ENCODE peak calls at places on chromosomes 1 and 21, in nine cellular contexts. One of them, this sample, is unnamed.
A peak's percentile ranks its signal among the peaks of the same experiment; 100 is the strongest.

GRCh38 chr1:24745711-24746582 is 700 bp downstream of the CLIC4 start:
- DNase-seq in IMR-90: peak; percentile 66
- DNase-seq in adrenal gland: peak; percentile 42
- DNase-seq in vagina: no peak
- DNase-seq in body of pancreas: peak; percentile 70
- DNase-seq in testis: peak; percentile 70
- DNase-seq in heart left ventricle: no peak
- DNase-seq in prostate gland: peak; percentile 68
- DNase-seq in ovary: peak; percentile 84
- DNase-seq in this sample: no peak

GRCh38 chr1:15691434-15692032 is 7.4 kb downstream of the PLEKHM2 start:
- DNase-seq in ovary: peak; percentile 45
- DNase-seq in prostate gland: no peak
- DNase-seq in heart left ventricle: peak; percentile 69
- DNase-seq in testis: peak; percentile 52
- DNase-seq in vagina: no peak
- DNase-seq in IMR-90: peak; percentile 61
- DNase-seq in adrenal gland: no peak
- DNase-seq in body of pancreas: no peak
- DNase-seq in this sample: no peak

GRCh38 chr21:43276811-43277210 is 108.0 kb downstream of the CRYAA start:
- DNase-seq in body of pancreas: no peak
- DNase-seq in adrenal gland: no peak
- DNase-seq in vagina: no peak
- DNase-seq in prostate gland: no peak
- DNase-seq in IMR-90: no peak
- DNase-seq in testis: no peak
- DNase-seq in ovary: no peak
- DNase-seq in heart left ventricle: no peak
- DNase-seq in this sample: no peak

GRCh38 chr1:62013264-62013663 is 181.4 kb upstream of the L1TD1 start:
- DNase-seq in testis: no peak
- DNase-seq in body of pancreas: no peak
- DNase-seq in prostate gland: no peak
- DNase-seq in adrenal gland: no peak
- DNase-seq in vagina: no peak
- DNase-seq in ovary: no peak
- DNase-seq in IMR-90: no peak
- DNase-seq in heart left ventricle: no peak
- DNase-seq in this sample: no peak

GRCh38 chr1:243487649-243488227 is 231.9 kb downstream of the SDCCAG8 start:
- DNase-seq in ovary: no peak
- DNase-seq in testis: peak; percentile 56
- DNase-seq in body of pancreas: no peak
- DNase-seq in vagina: no peak
- DNase-seq in heart left ventricle: no peak
- DNase-seq in adrenal gland: no peak
- DNase-seq in IMR-90: no peak
- DNase-seq in prostate gland: no peak
- DNase-seq in this sample: peak; percentile 55

GRCh38 chr1:217881131-217881543 is 250.0 kb downstream of the SPATA17 start:
- DNase-seq in testis: no peak
- DNase-seq in ovary: no peak
- DNase-seq in heart left ventricle: no peak
- DNase-seq in body of pancreas: no peak
- DNase-seq in vagina: no peak
- DNase-seq in IMR-90: no peak
- DNase-seq in prostate gland: no peak
- DNase-seq in adrenal gland: no peak
- DNase-seq in this sample: no peak

GRCh38 chr1:158035976-158036583 is 42.6 kb downstream of the KIRREL1 start:
- DNase-seq in vagina: no peak
- DNase-seq in testis: peak; percentile 69
- DNase-seq in heart left ventricle: peak; percentile 51
- DNase-seq in ovary: peak; percentile 77
- DNase-seq in IMR-90: peak; percentile 68
- DNase-seq in prostate gland: peak; percentile 24
- DNase-seq in adrenal gland: peak; percentile 44
- DNase-seq in body of pancreas: peak; percentile 48
- DNase-seq in this sample: peak; percentile 67

GRCh38 chr1:110714419-110715107 is 39.8 kb upstream of the KCNA3 start:
- DNase-seq in body of pancreas: no peak
- DNase-seq in ovary: no peak
- DNase-seq in IMR-90: no peak
- DNase-seq in prostate gland: no peak
- DNase-seq in testis: no peak
- DNase-seq in vagina: no peak
- DNase-seq in adrenal gland: no peak
- DNase-seq in heart left ventricle: no peak
- DNase-seq in this sample: no peak

GRCh38 chr1:184822267-184822666 is 67.6 kb upstream of the EDEM3 start:
- DNase-seq in body of pancreas: no peak
- DNase-seq in heart left ventricle: no peak
- DNase-seq in testis: no peak
- DNase-seq in vagina: no peak
- DNase-seq in ovary: no peak
- DNase-seq in prostate gland: no peak
- DNase-seq in adrenal gland: no peak
- DNase-seq in IMR-90: no peak
- DNase-seq in this sample: no peak

GRCh38 chr1:161046574-161047167 is 894 bp upstream of the USF1 start:
- DNase-seq in ovary: no peak
- DNase-seq in vagina: no peak
- DNase-seq in testis: no peak
- DNase-seq in adrenal gland: no peak
- DNase-seq in prostate gland: no peak
- DNase-seq in heart left ventricle: no peak
- DNase-seq in body of pancreas: no peak
- DNase-seq in IMR-90: no peak
- DNase-seq in this sample: no peak

GRCh38 chr1:32362474-32363313 is at the start of the genes FAM229A and TSSK3:
- DNase-seq in prostate gland: no peak
- DNase-seq in testis: peak; percentile 72
- DNase-seq in vagina: no peak
- DNase-seq in adrenal gland: no peak
- DNase-seq in body of pancreas: no peak
- DNase-seq in ovary: no peak
- DNase-seq in heart left ventricle: no peak
- DNase-seq in IMR-90: no peak
- DNase-seq in this sample: no peak

GRCh38 chr1:32361674-32362473 is 411 bp downstream of the FAM229A start:
- DNase-seq in IMR-90: no peak
- DNase-seq in adrenal gland: peak; percentile 68
- DNase-seq in vagina: no peak
- DNase-seq in body of pancreas: peak; percentile 67
- DNase-seq in prostate gland: peak; percentile 34
- DNase-seq in ovary: peak; percentile 77
- DNase-seq in testis: peak; percentile 74
- DNase-seq in heart left ventricle: peak; percentile 70
- DNase-seq in this sample: no peak

GRCh38 chr1:32365445-32365844 is 3.1 kb downstream of the TSSK3 start:
- DNase-seq in ovary: no peak
- DNase-seq in body of pancreas: no peak
- DNase-seq in prostate gland: no peak
- DNase-seq in vagina: no peak
- DNase-seq in heart left ventricle: no peak
- DNase-seq in testis: no peak
- DNase-seq in adrenal gland: no peak
- DNase-seq in IMR-90: no peak
- DNase-seq in this sample: no peak

GRCh38 chr1:32364836-32365235 is 2.5 kb downstream of the TSSK3 start:
- DNase-seq in ovary: no peak
- DNase-seq in testis: no peak
- DNase-seq in adrenal gland: no peak
- DNase-seq in prostate gland: no peak
- DNase-seq in vagina: no peak
- DNase-seq in IMR-90: no peak
- DNase-seq in heart left ventricle: no peak
- DNase-seq in body of pancreas: no peak
- DNase-seq in this sample: no peak

GRCh38 chr1:32363713-32364112 is 1.4 kb downstream of the TSSK3 start:
- DNase-seq in vagina: no peak
- DNase-seq in adrenal gland: no peak
- DNase-seq in testis: no peak
- DNase-seq in ovary: no peak
- DNase-seq in heart left ventricle: no peak
- DNase-seq in prostate gland: no peak
- DNase-seq in body of pancreas: peak; percentile 26
- DNase-seq in IMR-90: no peak
- DNase-seq in this sample: peak; percentile 47
- TF ChIP-seq POLR2A in vagina: no peak
- TF ChIP-seq POLR2A in adrenal gland: no peak
- TF ChIP-seq POLR2A in testis: no peak
- TF ChIP-seq POLR2A in ovary: no peak
- TF ChIP-seq POLR2A in heart left ventricle: no peak
- TF ChIP-seq POLR2A in prostate gland: no peak
- TF ChIP-seq POLR2A in body of pancreas: no peak
- TF ChIP-seq POLR2A in IMR-90: no peak
- TF ChIP-seq POLR2A in this sample: no peak

DNA sequence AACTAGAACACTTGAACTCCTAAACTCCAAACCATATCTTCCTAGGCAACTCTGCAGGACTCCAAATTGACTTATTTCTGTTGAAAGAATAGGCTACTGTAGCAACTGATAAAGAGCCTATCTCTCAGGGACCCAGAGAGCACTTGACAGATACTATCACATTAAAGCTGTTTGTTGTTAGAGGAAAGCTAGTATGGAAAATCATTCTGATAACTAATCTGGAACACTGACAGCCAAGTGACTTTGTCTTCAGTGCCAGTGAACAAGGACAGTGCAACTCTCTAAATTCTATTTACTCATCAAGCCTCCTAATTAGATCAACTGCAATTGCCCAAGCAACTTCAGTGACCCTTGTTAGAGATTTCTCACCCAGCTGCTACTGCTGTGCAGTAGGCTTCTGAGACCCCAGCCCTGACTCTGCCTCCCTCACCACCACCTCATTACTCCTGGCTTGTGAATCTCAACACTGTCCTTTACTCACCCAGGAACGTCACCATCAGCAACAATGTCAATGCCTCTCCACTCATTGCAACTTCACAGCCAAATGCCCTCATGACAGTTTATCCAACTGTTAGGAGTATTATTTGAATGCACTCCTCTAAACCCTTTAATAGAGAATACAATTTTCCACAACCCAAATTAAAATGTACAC is 7.4 kb upstream of the RGS13 start:
- DNase-seq in ovary: no peak
- DNase-seq in vagina: no peak
- DNase-seq in prostate gland: no peak
- DNase-seq in body of pancreas: no peak
- DNase-seq in testis: no peak
- DNase-seq in IMR-90: no peak
- DNase-seq in heart left ventricle: no peak
- DNase-seq in adrenal gland: no peak
- DNase-seq in this sample: no peak
- H3K4me1 ChIP-seq in ovary: no peaks in the 10 kb centered on the region
- H3K4me1 ChIP-seq in vagina: no peaks in the 10 kb centered on the region
- H3K4me1 ChIP-seq in prostate gland: no peaks in the 10 kb centered on the region
- H3K4me1 ChIP-seq in body of pancreas: peaks cover 12% of the 10 kb centered on the region
- H3K4me1 ChIP-seq in testis: peaks cover 8% of the 10 kb centered on the region
- H3K4me1 ChIP-seq in IMR-90: peaks cover 1% of the 10 kb centered on the region
- H3K4me1 ChIP-seq in heart left ventricle: no peaks in the 10 kb centered on the region
- H3K4me1 ChIP-seq in adrenal gland: peaks cover 20% of the 10 kb centered on the region
- H3K4me1 ChIP-seq in this sample: no peaks in the 10 kb centered on the region

DNA sequence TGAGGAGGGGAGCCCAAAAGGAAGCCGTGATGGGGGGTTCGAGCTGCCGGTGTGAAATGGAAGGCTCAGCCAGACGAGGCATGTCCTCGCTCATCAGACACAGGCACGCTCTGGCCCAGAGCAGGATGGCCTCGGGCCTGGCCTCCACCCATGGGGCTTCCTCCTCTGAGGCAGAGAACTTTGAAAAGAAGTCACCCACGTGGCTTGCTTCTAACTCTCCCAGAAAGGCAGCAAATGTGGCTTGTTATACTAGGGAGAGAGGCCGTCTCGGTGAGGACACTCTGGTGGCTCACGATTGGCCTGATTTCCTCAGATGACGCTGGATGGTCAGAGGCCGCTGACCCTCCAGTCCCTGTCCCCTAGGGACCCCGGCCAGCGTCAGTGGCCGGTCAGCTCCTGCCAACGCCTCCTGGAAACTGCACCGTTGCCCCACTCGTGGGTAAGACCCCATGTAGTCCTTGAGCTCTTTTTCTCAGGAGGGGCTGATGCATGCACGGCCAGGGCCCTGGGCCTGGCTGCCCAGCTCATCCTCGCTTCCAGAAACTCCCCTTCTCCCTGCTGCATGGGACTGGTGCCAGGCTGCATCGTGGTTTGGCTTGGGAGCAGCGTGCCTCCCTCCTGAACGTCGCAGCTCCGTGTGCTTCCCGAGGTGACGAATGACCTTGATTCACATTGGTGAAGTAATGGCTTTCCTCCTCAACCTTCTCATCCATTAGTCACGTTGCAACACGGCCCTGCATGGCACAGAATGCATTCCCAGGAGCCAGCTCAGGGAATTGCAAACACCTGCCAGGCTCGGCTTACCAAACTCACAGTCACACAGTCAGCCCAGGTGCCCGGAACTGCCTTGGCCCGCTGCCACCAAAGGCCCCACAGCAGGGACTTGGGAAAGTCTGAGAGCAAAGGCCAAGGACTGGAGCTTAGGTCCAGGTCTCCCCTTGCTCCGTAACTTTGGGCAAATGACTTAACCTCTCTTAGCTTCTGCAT is 58.8 kb downstream of the TOMM20 start:
- DNase-seq in IMR-90: peak; percentile 98
- DNase-seq in prostate gland: peak; percentile 78
- DNase-seq in body of pancreas: peak; percentile 97
- DNase-seq in testis: peak; percentile 50
- DNase-seq in adrenal gland: peak; percentile 70
- DNase-seq in ovary: peak; percentile 44
- DNase-seq in heart left ventricle: peak; percentile 58
- DNase-seq in vagina: no peak
- DNase-seq in this sample: peak; percentile 87
- TF ChIP-seq POLR2A in IMR-90: no peak
- TF ChIP-seq POLR2A in prostate gland: no peak
- TF ChIP-seq POLR2A in body of pancreas: peak; percentile 20
- TF ChIP-seq POLR2A in testis: no peak
- TF ChIP-seq POLR2A in adrenal gland: peak; percentile 20
- TF ChIP-seq POLR2A in ovary: no peak
- TF ChIP-seq POLR2A in heart left ventricle: peak; percentile 13
- TF ChIP-seq POLR2A in vagina: no peak
- TF ChIP-seq POLR2A in this sample: no peak

DNA sequence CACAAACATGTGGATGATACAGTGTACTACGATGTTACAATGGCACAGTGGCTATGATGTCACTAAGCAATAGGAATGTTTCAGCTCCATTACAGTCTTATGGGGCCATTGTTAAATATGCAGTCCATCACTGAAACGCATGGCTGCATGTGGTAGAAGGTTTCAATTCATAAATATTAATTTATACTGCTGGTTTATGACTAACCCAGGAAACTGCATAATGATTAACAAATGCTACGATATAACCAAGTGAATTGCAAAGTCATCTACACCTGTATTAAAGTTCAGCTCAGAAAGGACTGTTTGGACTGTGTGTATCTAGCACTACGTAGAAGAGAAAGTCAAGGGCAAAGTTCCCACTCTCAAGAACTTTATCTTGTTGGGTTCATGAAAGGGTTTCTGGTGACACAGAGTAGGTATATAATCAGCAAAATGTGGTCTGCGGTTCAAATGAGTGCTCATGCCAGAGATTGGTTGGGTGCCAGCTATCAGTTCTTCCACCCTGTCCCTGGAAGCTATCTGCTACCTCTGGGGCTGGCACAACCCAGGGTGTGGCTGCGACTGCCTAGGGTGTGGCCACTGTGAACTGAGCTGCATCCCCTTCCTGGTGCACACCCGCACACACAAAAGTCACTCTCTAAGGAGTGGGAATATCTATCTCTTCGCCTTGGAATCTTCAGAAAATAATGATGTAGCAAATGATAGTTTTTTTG is 14.8 kb downstream of the MGST3 start:
- DNase-seq in body of pancreas: peak; percentile 59
- DNase-seq in adrenal gland: no peak
- DNase-seq in IMR-90: no peak
- DNase-seq in ovary: no peak
- DNase-seq in heart left ventricle: peak; percentile 32
- DNase-seq in vagina: no peak
- DNase-seq in testis: no peak
- DNase-seq in prostate gland: no peak
- DNase-seq in this sample: peak; percentile 92
- H3K4me1 ChIP-seq in body of pancreas: peaks cover 30% of the 10 kb centered on the region
- H3K4me1 ChIP-seq in adrenal gland: peaks cover 46% of the 10 kb centered on the region
- H3K4me1 ChIP-seq in IMR-90: peaks cover 2% of the 10 kb centered on the region
- H3K4me1 ChIP-seq in ovary: peaks cover 16% of the 10 kb centered on the region
- H3K4me1 ChIP-seq in heart left ventricle: peaks cover 33% of the 10 kb centered on the region
- H3K4me1 ChIP-seq in vagina: peaks cover 42% of the 10 kb centered on the region
- H3K4me1 ChIP-seq in testis: peaks cover 14% of the 10 kb centered on the region
- H3K4me1 ChIP-seq in prostate gland: peaks cover 5% of the 10 kb centered on the region
- H3K4me1 ChIP-seq in this sample: no peaks in the 10 kb centered on the region

This sample was measured in Peyer's patch.